ENCODE peak calls at places on chromosomes 4 and X, in nine cellular contexts. S is activated naive CD4-positive, alpha-beta T cell treated with Interleukin-2 at 50 U/mL for 16 hours; G is NAMALWA; C is stimulated activated CD4-positive, alpha-beta T cell treated with anti-CD3 and anti-CD28 coated beads, Interleukin-15, amount 100 ng/mL, for 1 hour; Q is hypothalamus; M is fibroblast of pulmonary artery; H is hippocampal formation; I is activated CD4-positive, alpha-beta T cell treated with anti-CD3 and anti-CD28 coated beads for 1 hour; Z is stimulated activated CD8-positive, alpha-beta memory T cell treated with anti-CD3 and anti-CD28 coated beads, Interleukin-2, amount 100 ng/mL, for 48 hours. X is an unnamed sample.

GRCh38 chrX:68749426-68749825 is 79.4 kb upstream of the EFNB1 start:
- DNase-seq in S (no peak), G (no peak), C (no peak), Q (no peak), M (no peak), H (no peak), I (no peak), Z (no peak), X (no peak)

GRCh38 chr4:4794421-4794820 is 65.0 kb upstream of the MSX1 start:
- DNase-seq in S (no peak), G (no peak), C (no peak), Q (no peak), M (no peak), H (no peak), I (no peak), Z (no peak), X (no peak)

GRCh38 chr4:10093801-10094552 is 22.6 kb downstream of the WDR1 start:
- DNase-seq in S (peak), G (no peak), C (no peak), Q (no peak), M (peak), H (no peak), I (no peak), Z (no peak), X (peak)

GRCh38 chr4:186878203-186878800 is 154.6 kb upstream of the FAT1 start:
- DNase-seq in S (no peak), G (no peak), C (no peak), Q (no peak), M (no peak), H (no peak), I (no peak), Z (no peak), X (no peak)

GRCh38 chr4:26871611-26872010 is 11.0 kb downstream of the STIM2 start:
- DNase-seq in S (no peak), G (no peak), C (no peak), Q (no peak), M (peak), H (no peak), I (no peak), Z (no peak), X (no peak)

GRCh38 chrX:68432648-68433047 is 647 bp downstream of the OPHN1 start:
- DNase-seq in S (no peak), G (no peak), C (no peak), Q (peak), M (no peak), H (no peak), I (no peak), Z (no peak), X (peak)

GRCh38 chrX:109475174-109475891 is 6.6 kb downstream of the GUCY2F start:
- DNase-seq in S (no peak), G (no peak), C (no peak), Q (no peak), M (peak), H (peak), I (no peak), Z (no peak), X (peak)

GRCh38 chrX:110173192-110174175 is 144.4 kb downstream of the AMMECR1 start:
- DNase-seq in S (no peak), G (no peak), C (no peak), Q (no peak), M (no peak), H (no peak), I (no peak), Z (no peak), X (peak)

GRCh38 chrX:96314974-96315373 is 369.7 kb upstream of the DIAPH2 start:
- DNase-seq in S (no peak), G (no peak), C (no peak), Q (no peak), M (peak), H (no peak), I (no peak), Z (no peak), X (peak)

GRCh38 chr4:174490356-174490969 is 31.8 kb downstream of the HPGD start:
- DNase-seq in S (no peak), G (no peak), C (no peak), Q (no peak), M (peak), H (no peak), I (no peak), Z (no peak), X (peak)

GRCh38 chr4:38694330-38694729 is 30.3 kb downstream of the KLF3 start:
- DNase-seq in S (no peak), G (no peak), C (no peak), Q (no peak), M (no peak), H (no peak), I (no peak), Z (no peak), X (no peak)

GRCh38 chr4:114273246-114273645 is 293.8 kb upstream of the ARSJ start:
- DNase-seq in S (no peak), G (no peak), C (no peak), Q (no peak), M (no peak), H (no peak), I (no peak), Z (no peak), X (no peak)